ENCODE peak calls at places on chromosomes 6 and 20, in ten cellular contexts. G is omental fat pad, C is tibial artery, E is HL-60, D is neural crest cell, A is MM.1S, T is GM06990, S is activated B cell treated with CpG ODN at 0.5 μM for 24 hours, X is GM23338, V is body of pancreas. K is an unnamed sample.

GRCh38 chr20:20547221-20547875 is 165.1 kb downstream of the RALGAPA2 start:
- DNase-seq in A (no peak), S (no peak), T (peak), C (no peak), G (no peak), V (no peak), X (no peak), E (no peak), D (no peak), K (peak)

GRCh38 chr20:51720854-51721253 is 47.3 kb downstream of the ATP9A start:
- DNase-seq in S (no peak), T (no peak), X (no peak), C (no peak), A (no peak), V (no peak), G (no peak), E (no peak), D (no peak), K (no peak)

GRCh38 chr6:28357036-28357435 is 7.3 kb downstream of the ZKSCAN3 start:
- DNase-seq in V (no peak), G (no peak), D (no peak), T (no peak), E (no peak), A (no peak), X (peak), C (no peak), S (no peak), K (no peak)

GRCh38 chr6:123360359-123360758 is 276.4 kb downstream of the TRDN start:
- DNase-seq in E (no peak), A (no peak), S (no peak), X (no peak), T (no peak), D (no peak), G (no peak), C (no peak), V (no peak), K (no peak)

GRCh38 chr6:127343753-127344659 is 597 bp upstream of the ECHDC1 start:
- DNase-seq in X (peak), V (no peak), D (no peak), A (peak), G (no peak), C (no peak), E (no peak), T (no peak), S (no peak), K (peak)

GRCh38 chr20:50546729-50547314 is 36.6 kb downstream of the PTPN1 start:
- DNase-seq in E (no peak), S (no peak), V (no peak), D (no peak), G (no peak), X (no peak), C (no peak), T (peak), A (no peak), K (peak)

GRCh38 chr6:167276772-167277533 is 14.2 kb upstream of the UNC93A start:
- DNase-seq in C (no peak), S (no peak), D (no peak), V (no peak), X (no peak), G (no peak), T (no peak), A (no peak), E (no peak), K (no peak)

GRCh38 chr6:130900913-130901312 is 73.7 kb downstream of the SMLR1 start:
- DNase-seq in S (no peak), A (no peak), D (no peak), X (no peak), E (no peak), C (peak), T (no peak), V (no peak), G (no peak), K (no peak)

GRCh38 chr6:17562636-17563035 is 37.5 kb upstream of the FAM8A1 start:
- DNase-seq in C (no peak), D (no peak), T (no peak), V (no peak), X (no peak), G (no peak), E (no peak), A (no peak), S (no peak), K (no peak)

GRCh38 chr6:73309534-73309783 is 44.6 kb downstream of the DPPA5 start:
- DNase-seq in A (no peak), E (peak), T (no peak), C (no peak), X (no peak), G (no peak), S (no peak), V (no peak), D (no peak), K (no peak)

GRCh38 chr6:52507557-52508260 is 69.2 kb downstream of the TRAM2 start:
- DNase-seq in V (no peak), D (no peak), C (no peak), T (no peak), E (no peak), S (no peak), G (no peak), X (no peak), A (no peak), K (no peak)

GRCh38 chr20:39111359-39112195 is 149.4 kb downstream of the DHX35 start:
- DNase-seq in C (no peak), E (no peak), X (no peak), G (no peak), D (no peak), T (no peak), A (no peak), S (no peak), V (no peak), K (no peak)

GRCh38 chr6:140225587-140226438 is 851.4 kb upstream of the CITED2 start:
- DNase-seq in C (no peak), A (no peak), D (no peak), S (no peak), T (no peak), E (no peak), G (no peak), V (no peak), X (no peak), K (no peak)

GRCh38 chr20:40336530-40336929 is 352.5 kb downstream of the MAFB start:
- DNase-seq in X (no peak), D (no peak), S (no peak), T (no peak), G (no peak), V (no peak), A (no peak), E (no peak), C (no peak), K (no peak)

GRCh38 chr20:21391495-21392298 is 5.6 kb downstream of the NKX2-4 start:
- DNase-seq in V (no peak), E (no peak), X (peak), T (no peak), S (no peak), A (no peak), G (no peak), C (no peak), D (no peak), K (peak)

GRCh38 chr20:62518911-62519310 is 43.1 kb upstream of the GATA5 start:
- DNase-seq in X (no peak), C (no peak), V (no peak), A (no peak), E (no peak), G (no peak), T (no peak), D (no peak), S (no peak), K (no peak)

GRCh38 chr6:130964289-130964688 is 98.8 kb downstream of the EPB41L2 start:
- DNase-seq in S (no peak), V (no peak), E (no peak), D (no peak), A (no peak), T (peak), G (no peak), C (no peak), X (no peak), K (no peak)

GRCh38 chr6:38443750-38444149 is 196.0 kb downstream of the BTBD9 start:
- DNase-seq in S (no peak), V (no peak), C (no peak), G (no peak), D (no peak), A (no peak), X (no peak), E (peak), T (no peak), K (no peak)

GRCh38 chr20:18984238-18985200 is 170.9 kb downstream of the SCP2D1 start:
- DNase-seq in A (no peak), S (no peak), G (no peak), C (no peak), X (no peak), E (no peak), D (no peak), T (no peak), V (peak), K (peak)

GRCh38 chr6:16982827-16983226 is 119.0 kb upstream of the STMND1 start:
- DNase-seq in A (no peak), C (no peak), G (no peak), S (no peak), X (no peak), E (no peak), T (peak), V (no peak), D (no peak), K (no peak)

GRCh38 chr6:131159578-131159977 is 24.3 kb downstream of the AKAP7 start:
- DNase-seq in S (no peak), A (no peak), C (no peak), T (no peak), V (no peak), E (no peak), D (no peak), X (no peak), G (no peak), K (no peak)

GRCh38 chr6:132995432-132995831 is 181.1 kb downstream of the RPS12 start:
- DNase-seq in D (no peak), V (no peak), G (no peak), C (no peak), E (no peak), A (peak), T (no peak), S (no peak), X (no peak), K (no peak)

GRCh38 chr6:24994812-24995211 is 59.1 kb upstream of the RIPOR2 start:
- DNase-seq in G (no peak), X (no peak), E (no peak), A (no peak), T (no peak), V (no peak), C (no peak), D (no peak), S (no peak), K (no peak)
- TF ChIP-seq CTCF in G (no peak), X (no peak), E (no peak), A (no peak), T (no peak), V (no peak), C (no peak), D (no peak), S (no peak), K (no peak)

GRCh38 chr6:47376930-47377329 is 67.2 kb upstream of the TNFRSF21 start:
- DNase-seq in E (no peak), A (no peak), S (no peak), X (no peak), V (no peak), G (no peak), D (no peak), C (no peak), T (peak), K (no peak)

GRCh38 chr6:47383360-47383759 is 73.7 kb upstream of the TNFRSF21 start:
- DNase-seq in E (no peak), C (no peak), V (no peak), D (no peak), S (no peak), A (no peak), X (no peak), G (no peak), T (no peak), K (no peak)

DNA sequence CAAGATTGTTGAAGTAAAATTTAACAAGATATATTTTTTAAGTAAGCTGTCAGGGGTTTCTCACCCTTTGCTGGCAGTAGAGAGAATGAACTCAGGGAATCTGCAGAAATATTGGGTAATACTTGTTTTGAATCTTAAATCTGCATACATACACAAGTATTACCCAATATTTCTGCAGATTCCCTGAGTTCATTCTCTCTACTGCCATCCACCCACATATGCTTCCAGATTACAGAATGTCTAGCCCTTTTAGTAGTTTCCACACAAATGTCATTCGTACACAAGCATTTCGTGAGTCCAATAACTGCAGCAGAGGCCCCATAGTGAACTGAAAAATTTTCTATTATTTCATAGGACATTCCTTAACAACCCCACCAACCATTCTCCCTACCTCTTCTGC is 69.6 kb upstream of the TNFRSF21 start:
- DNase-seq in D (no peak), E (no peak), G (no peak), C (no peak), S (no peak), A (no peak), X (no peak), V (no peak), T (no peak), K (no peak)
- TF ChIP-seq CTCF in D (no peak), E (no peak), G (no peak), C (no peak), S (no peak), A (no peak), X (no peak), V (no peak), T (no peak), K (no peak)

GRCh38 chr20:44430270-44431065 is 45.2 kb upstream of the TTPAL start:
- DNase-seq in C (no peak), T (no peak), E (no peak), X (no peak), S (no peak), G (no peak), A (no peak), V (no peak), D (no peak), K (no peak)
- TF ChIP-seq CTCF in C (no peak), T (no peak), E (no peak), X (no peak), S (no peak), G (no peak), A (no peak), V (no peak), D (no peak), K (no peak)

GRCh38 chr6:108502826-108503225 is 57.9 kb upstream of the FOXO3 start:
- DNase-seq in E (peak), D (no peak), C (no peak), G (no peak), S (no peak), X (no peak), T (no peak), V (no peak), A (no peak), K (no peak)

GRCh38 chr6:108494434-108494833 is 66.3 kb upstream of the FOXO3 start:
- DNase-seq in G (no peak), S (no peak), D (no peak), C (no peak), A (no peak), E (no peak), X (no peak), V (no peak), T (no peak), K (no peak)

GRCh38 chr6:108492131-108492766 is 68.5 kb upstream of the FOXO3 start:
- DNase-seq in E (peak), G (no peak), X (peak), V (no peak), A (peak), C (no peak), D (no peak), S (no peak), T (peak), K (peak)

GRCh38 chr6:108501559-108501958 is 59.2 kb upstream of the FOXO3 start:
- DNase-seq in D (no peak), S (no peak), V (no peak), A (no peak), X (no peak), G (no peak), T (no peak), E (no peak), C (no peak), K (no peak)

GRCh38 chr6:108497883-108498282 is 62.8 kb upstream of the FOXO3 start:
- DNase-seq in X (peak), S (no peak), D (peak), C (no peak), A (peak), E (peak), G (no peak), V (no peak), T (peak), K (peak)
- TF ChIP-seq CTCF in X (peak), S (no peak), D (peak), C (peak), A (peak), E (peak), G (no peak), V (no peak), T (peak), K (peak)

GRCh38 chr6:169326067-169326799 is 72.6 kb upstream of the THBS2 start:
- DNase-seq in A (no peak), V (no peak), E (peak), C (no peak), D (no peak), X (peak), T (no peak), G (no peak), S (no peak), K (no peak)
- TF ChIP-seq CTCF in A (no peak), V (no peak), E (peak), C (peak), D (no peak), X (peak), T (no peak), G (no peak), S (no peak), K (no peak)

GRCh38 chr20:833450-834150 is at the start of gene FAM110A:
- DNase-seq in A (peak), X (peak), E (peak), G (peak), T (peak), S (peak), V (peak), C (peak), D (peak), K (peak)
- TF ChIP-seq CTCF in A (no peak), X (no peak), E (no peak), G (no peak), T (no peak), S (no peak), V (no peak), C (no peak), D (no peak), K (no peak)

K was measured in GM20000.